ENCODE peak calls at places on chromosomes 7 and 10, in ten cellular contexts. R is stimulated activated CD4-positive, alpha-beta T cell treated with anti-CD3 and anti-CD28 coated beads, Interleukin-4, amount 100 ng/mL, for 24 hours; O is CD8-positive, alpha-beta memory T cell; T is T47D; X is psoas muscle; Q is activated CD8-positive, alpha-beta memory T cell treated with anti-CD3 and anti-CD28 coated beads, Interleukin-2, amount 50 U/mL, for 48 hours; E is fibroblast of the aortic adventitia; L is left cardiac atrium; W is small intestine; C is MG63. J is an unnamed sample.

GRCh38 chr7:17722798-17723197 is 217.5 kb downstream of the SNX13 start:
- DNase-seq in R (no peak), O (no peak), T (no peak), X (no peak), Q (no peak), E (no peak), L (no peak), W (no peak), C (no peak), J (no peak)

GRCh38 chr10:34933676-34934075 is 118.6 kb upstream of the PARD3 start:
- DNase-seq in R (no peak), O (no peak), T (no peak), X (peak), Q (no peak), E (peak), L (no peak), W (no peak), C (no peak), J (no peak)

GRCh38 chr7:155143381-155143780 is 73.3 kb downstream of the HTR5A start:
- DNase-seq in R (no peak), O (no peak), T (no peak), X (no peak), Q (no peak), E (no peak), L (no peak), W (no peak), C (no peak), J (no peak)

GRCh38 chr10:125599194-125599593 is 83.8 kb downstream of the TEX36 start:
- DNase-seq in R (no peak), O (no peak), T (no peak), X (no peak), Q (no peak), E (no peak), L (no peak), W (peak), C (no peak), J (peak)

GRCh38 chr7:155680864-155681263 is 36.4 kb downstream of the RBM33 start:
- DNase-seq in R (no peak), O (no peak), T (no peak), X (no peak), Q (no peak), E (no peak), L (no peak), W (no peak), C (no peak), J (no peak)

GRCh38 chr7:234712-235553 is 42.6 kb downstream of the FAM20C start:
- DNase-seq in R (no peak), O (no peak), T (peak), X (peak), Q (no peak), E (peak), L (peak), W (no peak), C (no peak), J (no peak)

GRCh38 chr7:8747338-8747737 is 313.9 kb downstream of the NXPH1 start:
- DNase-seq in R (no peak), O (no peak), T (no peak), X (no peak), Q (no peak), E (no peak), L (no peak), W (no peak), C (no peak), J (no peak)

GRCh38 chr7:51090411-51090810 is 226.2 kb downstream of the COBL start:
- DNase-seq in R (no peak), O (no peak), T (no peak), X (no peak), Q (no peak), E (peak), L (no peak), W (no peak), C (no peak), J (no peak)

GRCh38 chr7:157309990-157310668 is 26.7 kb upstream of the DNAJB6 start:
- DNase-seq in R (no peak), O (no peak), T (no peak), X (no peak), Q (no peak), E (peak), L (no peak), W (no peak), C (peak), J (no peak)

GRCh38 chr7:155534691-155535090 is 11.7 kb downstream of the CNPY1 start:
- DNase-seq in R (no peak), O (no peak), T (no peak), X (no peak), Q (no peak), E (no peak), L (no peak), W (no peak), C (no peak), J (no peak)

GRCh38 chr7:108448777-108449576 is 7.3 kb downstream of the NRCAM start:
- DNase-seq in R (no peak), O (no peak), T (no peak), X (no peak), Q (no peak), E (no peak), L (no peak), W (no peak), C (no peak), J (no peak)

GRCh38 chr10:8584666-8585065 is 530.2 kb downstream of the GATA3 start:
- DNase-seq in R (no peak), O (no peak), T (no peak), X (no peak), Q (no peak), E (no peak), L (no peak), W (no peak), C (no peak), J (no peak)

GRCh38 chr7:35418716-35419425 is 165.0 kb upstream of the TBX20 start:
- DNase-seq in R (no peak), O (no peak), T (no peak), X (no peak), Q (no peak), E (no peak), L (peak), W (no peak), C (no peak), J (no peak)

GRCh38 chr7:128873234-128873633 is 10.6 kb downstream of the ATP6V1F start:
- DNase-seq in R (no peak), O (no peak), T (no peak), X (peak), Q (no peak), E (no peak), L (no peak), W (peak), C (no peak), J (no peak)

GRCh38 chr7:372546-372938 is 82.6 kb downstream of the FOXL3 start:
- DNase-seq in R (no peak), O (no peak), T (no peak), X (no peak), Q (no peak), E (no peak), L (no peak), W (no peak), C (no peak), J (no peak)

GRCh38 chr7:26508917-26509316 is 217.3 kb downstream of the SNX10 start:
- DNase-seq in R (no peak), O (no peak), T (no peak), X (no peak), Q (no peak), E (no peak), L (no peak), W (no peak), C (no peak), J (no peak)

GRCh38 chr7:158812684-158813083 is 16.6 kb downstream of the ESYT2 start:
- DNase-seq in R (peak), O (no peak), T (no peak), X (no peak), Q (no peak), E (no peak), L (no peak), W (peak), C (no peak), J (no peak)

GRCh38 chr10:62336404-62336803 is 37.8 kb upstream of the ZNF365 start:
- DNase-seq in R (no peak), O (no peak), T (no peak), X (no peak), Q (no peak), E (no peak), L (no peak), W (no peak), C (no peak), J (no peak)

GRCh38 chr7:47453093-47454056 is 128.5 kb downstream of the TNS3 start:
- DNase-seq in R (no peak), O (no peak), T (peak), X (peak), Q (no peak), E (peak), L (peak), W (peak), C (peak), J (no peak)

GRCh38 chr10:77165445-77166316 is 471.9 kb downstream of the KCNMA1 start:
- DNase-seq in R (peak), O (no peak), T (no peak), X (no peak), Q (peak), E (peak), L (no peak), W (peak), C (peak), J (peak)

GRCh38 chr7:107694395-107694794 is 33.8 kb downstream of the SLC26A4 start:
- DNase-seq in R (no peak), O (no peak), T (no peak), X (no peak), Q (no peak), E (peak), L (no peak), W (no peak), C (no peak), J (no peak)

GRCh38 chr10:30002438-30003266 is 56.7 kb downstream of the JCAD start:
- DNase-seq in R (peak), O (peak), T (peak), X (peak), Q (peak), E (peak), L (peak), W (peak), C (peak), J (peak)

GRCh38 chr7:138917771-138918170 is 63.4 kb downstream of the KIAA1549 start:
- DNase-seq in R (no peak), O (no peak), T (no peak), X (no peak), Q (no peak), E (no peak), L (no peak), W (no peak), C (no peak), J (no peak)

GRCh38 chr10:15262036-15262713 is 93.7 kb upstream of the NMT2 start:
- DNase-seq in R (no peak), O (no peak), T (peak), X (no peak), Q (no peak), E (peak), L (no peak), W (peak), C (no peak), J (no peak)

GRCh38 chr7:991017-991728 is 8.2 kb downstream of the CYP2W1 start:
- DNase-seq in R (no peak), O (no peak), T (no peak), X (no peak), Q (no peak), E (no peak), L (no peak), W (no peak), C (no peak), J (no peak)

GRCh38 chr10:48913674-48914073 is 26.0 kb downstream of the LRRC18 start:
- DNase-seq in R (no peak), O (no peak), T (no peak), X (no peak), Q (no peak), E (no peak), L (no peak), W (no peak), C (no peak), J (no peak)

GRCh38 chr10:10038358-10038757 is 979.3 kb upstream of the CELF2 start:
- DNase-seq in R (no peak), O (no peak), T (no peak), X (no peak), Q (no peak), E (no peak), L (no peak), W (no peak), C (no peak), J (no peak)

J was measured in RPMI8226.